ENCODE peak calls at places on chromosomes 2 and 18, in ten cellular contexts. One of them, this sample, is unnamed.

GRCh38 chr18:35201502-35201901 is 39.3 kb upstream of the ZNF397 start:
- DNase-seq in astrocyte of the spinal cord: no peak
- DNase-seq in cardiac muscle cell: no peak
- DNase-seq in MM.1S: no peak
- DNase-seq in brain microvascular endothelial cell: no peak
- DNase-seq in choroid plexus epithelial cell: no peak
- DNase-seq in fibroblast of lung: no peak
- DNase-seq in OCI-LY7: no peak
- DNase-seq in hepatocyte: no peak
- DNase-seq in pancreas: no peak
- DNase-seq in this sample: no peak

GRCh38 chr2:229852565-229852964 is 69.2 kb downstream of the TRIP12 start:
- DNase-seq in astrocyte of the spinal cord: peak
- DNase-seq in cardiac muscle cell: no peak
- DNase-seq in MM.1S: peak
- DNase-seq in brain microvascular endothelial cell: peak
- DNase-seq in choroid plexus epithelial cell: peak
- DNase-seq in fibroblast of lung: peak
- DNase-seq in OCI-LY7: no peak
- DNase-seq in hepatocyte: no peak
- DNase-seq in pancreas: no peak
- DNase-seq in this sample: peak

GRCh38 chr2:44952806-44953685 is 11.5 kb downstream of the SIX3 start:
- DNase-seq in astrocyte of the spinal cord: no peak
- DNase-seq in cardiac muscle cell: no peak
- DNase-seq in MM.1S: no peak
- DNase-seq in brain microvascular endothelial cell: no peak
- DNase-seq in choroid plexus epithelial cell: no peak
- DNase-seq in fibroblast of lung: no peak
- DNase-seq in OCI-LY7: no peak
- DNase-seq in hepatocyte: no peak
- DNase-seq in pancreas: no peak
- DNase-seq in this sample: no peak

GRCh38 chr18:68840554-68841263 is 42.8 kb downstream of the CCDC102B start:
- DNase-seq in astrocyte of the spinal cord: peak
- DNase-seq in cardiac muscle cell: no peak
- DNase-seq in MM.1S: no peak
- DNase-seq in brain microvascular endothelial cell: peak
- DNase-seq in choroid plexus epithelial cell: peak
- DNase-seq in fibroblast of lung: peak
- DNase-seq in OCI-LY7: no peak
- DNase-seq in hepatocyte: peak
- DNase-seq in pancreas: peak
- DNase-seq in this sample: no peak

GRCh38 chr2:241772063-241772499 is 4.5 kb upstream of the GAL3ST2 start:
- DNase-seq in astrocyte of the spinal cord: no peak
- DNase-seq in cardiac muscle cell: no peak
- DNase-seq in MM.1S: peak
- DNase-seq in brain microvascular endothelial cell: no peak
- DNase-seq in choroid plexus epithelial cell: no peak
- DNase-seq in fibroblast of lung: no peak
- DNase-seq in OCI-LY7: no peak
- DNase-seq in hepatocyte: no peak
- DNase-seq in pancreas: no peak
- DNase-seq in this sample: peak

GRCh38 chr18:59085797-59086196 is 53.9 kb upstream of the SEC11C start:
- DNase-seq in astrocyte of the spinal cord: peak
- DNase-seq in cardiac muscle cell: no peak
- DNase-seq in MM.1S: no peak
- DNase-seq in brain microvascular endothelial cell: peak
- DNase-seq in choroid plexus epithelial cell: no peak
- DNase-seq in fibroblast of lung: peak
- DNase-seq in OCI-LY7: no peak
- DNase-seq in hepatocyte: peak
- DNase-seq in pancreas: no peak
- DNase-seq in this sample: no peak

GRCh38 chr2:148901142-148901541 is 26.1 kb downstream of the KIF5C start:
- DNase-seq in astrocyte of the spinal cord: no peak
- DNase-seq in cardiac muscle cell: no peak
- DNase-seq in MM.1S: no peak
- DNase-seq in brain microvascular endothelial cell: no peak
- DNase-seq in choroid plexus epithelial cell: no peak
- DNase-seq in fibroblast of lung: no peak
- DNase-seq in OCI-LY7: peak
- DNase-seq in hepatocyte: no peak
- DNase-seq in pancreas: no peak
- DNase-seq in this sample: no peak

GRCh38 chr2:158484892-158485556 is 28.3 kb downstream of the PKP4 start:
- DNase-seq in astrocyte of the spinal cord: no peak
- DNase-seq in cardiac muscle cell: no peak
- DNase-seq in MM.1S: no peak
- DNase-seq in brain microvascular endothelial cell: no peak
- DNase-seq in choroid plexus epithelial cell: no peak
- DNase-seq in fibroblast of lung: no peak
- DNase-seq in OCI-LY7: no peak
- DNase-seq in hepatocyte: no peak
- DNase-seq in pancreas: no peak
- DNase-seq in this sample: peak

GRCh38 chr18:51724790-51725721 is 527.6 kb upstream of the MEX3C start:
- DNase-seq in astrocyte of the spinal cord: peak
- DNase-seq in cardiac muscle cell: no peak
- DNase-seq in MM.1S: no peak
- DNase-seq in brain microvascular endothelial cell: no peak
- DNase-seq in choroid plexus epithelial cell: no peak
- DNase-seq in fibroblast of lung: no peak
- DNase-seq in OCI-LY7: no peak
- DNase-seq in hepatocyte: peak
- DNase-seq in pancreas: no peak
- DNase-seq in this sample: no peak

GRCh38 chr2:95323347-95324155 is 26.4 kb downstream of the KCNIP3 start:
- DNase-seq in astrocyte of the spinal cord: no peak
- DNase-seq in cardiac muscle cell: peak
- DNase-seq in MM.1S: peak
- DNase-seq in brain microvascular endothelial cell: peak
- DNase-seq in choroid plexus epithelial cell: peak
- DNase-seq in fibroblast of lung: peak
- DNase-seq in OCI-LY7: peak
- DNase-seq in hepatocyte: peak
- DNase-seq in pancreas: no peak
- DNase-seq in this sample: no peak

GRCh38 chr18:12391487-12392136 is 14.6 kb upstream of the AFG3L2 start:
- DNase-seq in astrocyte of the spinal cord: peak
- DNase-seq in cardiac muscle cell: peak
- DNase-seq in MM.1S: peak
- DNase-seq in brain microvascular endothelial cell: peak
- DNase-seq in choroid plexus epithelial cell: peak
- DNase-seq in fibroblast of lung: peak
- DNase-seq in OCI-LY7: peak
- DNase-seq in hepatocyte: peak
- DNase-seq in pancreas: peak
- DNase-seq in this sample: peak

GRCh38 chr2:169329669-169330554 is 32.4 kb downstream of the LRP2 start:
- DNase-seq in astrocyte of the spinal cord: no peak
- DNase-seq in cardiac muscle cell: no peak
- DNase-seq in MM.1S: no peak
- DNase-seq in brain microvascular endothelial cell: no peak
- DNase-seq in choroid plexus epithelial cell: no peak
- DNase-seq in fibroblast of lung: no peak
- DNase-seq in OCI-LY7: no peak
- DNase-seq in hepatocyte: no peak
- DNase-seq in pancreas: no peak
- DNase-seq in this sample: no peak

DNA sequence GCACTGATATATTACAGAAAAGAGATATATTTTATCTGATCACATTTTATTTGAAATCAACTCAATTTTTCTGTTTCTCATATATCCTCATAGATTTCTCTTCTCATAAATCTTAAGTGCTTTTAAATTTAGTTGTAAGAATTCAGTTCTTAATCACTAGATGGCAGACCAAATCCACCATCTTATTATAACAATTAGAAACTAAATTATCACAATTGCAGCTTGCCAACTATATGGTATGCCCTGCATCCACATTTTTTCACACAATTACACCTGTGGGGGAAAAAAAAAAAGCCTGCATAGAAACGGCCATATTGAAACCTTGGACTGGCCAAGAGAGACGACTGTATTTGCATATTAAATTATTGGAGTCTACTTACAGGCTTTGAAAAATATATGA is 64.4 kb downstream of the COL5A2 start:
- DNase-seq in astrocyte of the spinal cord: peak
- DNase-seq in cardiac muscle cell: no peak
- DNase-seq in MM.1S: no peak
- DNase-seq in brain microvascular endothelial cell: no peak
- DNase-seq in choroid plexus epithelial cell: peak
- DNase-seq in fibroblast of lung: peak
- DNase-seq in OCI-LY7: no peak
- DNase-seq in hepatocyte: no peak
- DNase-seq in pancreas: no peak
- DNase-seq in this sample: no peak
- TF ChIP-seq CTCF in astrocyte of the spinal cord: no peak
- TF ChIP-seq CTCF in cardiac muscle cell: peak
- TF ChIP-seq CTCF in MM.1S: no peak
- TF ChIP-seq CTCF in brain microvascular endothelial cell: no peak
- TF ChIP-seq CTCF in choroid plexus epithelial cell: peak
- TF ChIP-seq CTCF in fibroblast of lung: no peak
- TF ChIP-seq CTCF in OCI-LY7: peak
- TF ChIP-seq CTCF in hepatocyte: peak
- TF ChIP-seq CTCF in pancreas: no peak
- TF ChIP-seq CTCF in this sample: no peak

DNA sequence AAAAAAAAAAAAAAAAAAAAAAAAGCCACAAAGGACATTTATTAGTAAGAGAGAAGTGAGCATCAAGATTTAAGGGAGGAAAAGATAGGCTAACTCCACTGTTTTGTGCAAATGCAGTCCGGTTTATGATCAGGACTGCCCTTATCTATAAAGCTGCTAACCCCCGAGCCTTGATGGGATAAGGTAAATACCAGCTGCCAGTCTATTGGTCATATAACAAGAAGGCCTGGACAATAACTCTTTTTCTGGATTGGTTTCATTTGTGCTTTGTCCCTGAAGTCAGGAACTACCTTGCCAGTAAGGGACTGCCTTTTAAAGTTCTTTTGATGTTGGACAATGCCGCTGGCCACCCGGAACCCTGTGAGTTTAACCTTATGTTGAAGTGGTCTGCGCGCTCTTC is 15.4 kb downstream of the PTPN4 start:
- DNase-seq in astrocyte of the spinal cord: no peak
- DNase-seq in cardiac muscle cell: no peak
- DNase-seq in MM.1S: no peak
- DNase-seq in brain microvascular endothelial cell: no peak
- DNase-seq in choroid plexus epithelial cell: no peak
- DNase-seq in fibroblast of lung: no peak
- DNase-seq in OCI-LY7: no peak
- DNase-seq in hepatocyte: no peak
- DNase-seq in pancreas: no peak
- DNase-seq in this sample: no peak
- TF ChIP-seq CTCF in astrocyte of the spinal cord: no peak
- TF ChIP-seq CTCF in cardiac muscle cell: no peak
- TF ChIP-seq CTCF in MM.1S: no peak
- TF ChIP-seq CTCF in brain microvascular endothelial cell: no peak
- TF ChIP-seq CTCF in choroid plexus epithelial cell: no peak
- TF ChIP-seq CTCF in fibroblast of lung: no peak
- TF ChIP-seq CTCF in OCI-LY7: no peak
- TF ChIP-seq CTCF in hepatocyte: no peak
- TF ChIP-seq CTCF in pancreas: no peak
- TF ChIP-seq CTCF in this sample: no peak

GRCh38 chr2:174704647-174705046 is 59.6 kb downstream of the CHRNA1 start:
- DNase-seq in astrocyte of the spinal cord: no peak
- DNase-seq in cardiac muscle cell: no peak
- DNase-seq in MM.1S: no peak
- DNase-seq in brain microvascular endothelial cell: no peak
- DNase-seq in choroid plexus epithelial cell: no peak
- DNase-seq in fibroblast of lung: no peak
- DNase-seq in OCI-LY7: no peak
- DNase-seq in hepatocyte: no peak
- DNase-seq in pancreas: no peak
- DNase-seq in this sample: no peak

GRCh38 chr2:174702541-174702940 is 61.7 kb downstream of the CHRNA1 start:
- DNase-seq in astrocyte of the spinal cord: no peak
- DNase-seq in cardiac muscle cell: no peak
- DNase-seq in MM.1S: no peak
- DNase-seq in brain microvascular endothelial cell: no peak
- DNase-seq in choroid plexus epithelial cell: no peak
- DNase-seq in fibroblast of lung: no peak
- DNase-seq in OCI-LY7: no peak
- DNase-seq in hepatocyte: no peak
- DNase-seq in pancreas: no peak
- DNase-seq in this sample: no peak

GRCh38 chr2:174708713-174709112 is 55.6 kb downstream of the CHRNA1 start:
- DNase-seq in astrocyte of the spinal cord: no peak
- DNase-seq in cardiac muscle cell: no peak
- DNase-seq in MM.1S: no peak
- DNase-seq in brain microvascular endothelial cell: no peak
- DNase-seq in choroid plexus epithelial cell: no peak
- DNase-seq in fibroblast of lung: no peak
- DNase-seq in OCI-LY7: no peak
- DNase-seq in hepatocyte: no peak
- DNase-seq in pancreas: no peak
- DNase-seq in this sample: no peak

GRCh38 chr2:174704061-174704460 is 60.2 kb downstream of the CHRNA1 start:
- DNase-seq in astrocyte of the spinal cord: no peak
- DNase-seq in cardiac muscle cell: no peak
- DNase-seq in MM.1S: no peak
- DNase-seq in brain microvascular endothelial cell: no peak
- DNase-seq in choroid plexus epithelial cell: no peak
- DNase-seq in fibroblast of lung: no peak
- DNase-seq in OCI-LY7: no peak
- DNase-seq in hepatocyte: no peak
- DNase-seq in pancreas: no peak
- DNase-seq in this sample: no peak

GRCh38 chr2:174705321-174705720 is 59.0 kb downstream of the CHRNA1 start:
- DNase-seq in astrocyte of the spinal cord: no peak
- DNase-seq in cardiac muscle cell: no peak
- DNase-seq in MM.1S: no peak
- DNase-seq in brain microvascular endothelial cell: no peak
- DNase-seq in choroid plexus epithelial cell: no peak
- DNase-seq in fibroblast of lung: no peak
- DNase-seq in OCI-LY7: no peak
- DNase-seq in hepatocyte: no peak
- DNase-seq in pancreas: no peak
- DNase-seq in this sample: no peak
- TF ChIP-seq CTCF in astrocyte of the spinal cord: no peak
- TF ChIP-seq CTCF in cardiac muscle cell: no peak
- TF ChIP-seq CTCF in MM.1S: no peak
- TF ChIP-seq CTCF in brain microvascular endothelial cell: peak
- TF ChIP-seq CTCF in choroid plexus epithelial cell: no peak
- TF ChIP-seq CTCF in fibroblast of lung: no peak
- TF ChIP-seq CTCF in OCI-LY7: no peak
- TF ChIP-seq CTCF in hepatocyte: no peak
- TF ChIP-seq CTCF in pancreas: no peak
- TF ChIP-seq CTCF in this sample: no peak

DNA sequence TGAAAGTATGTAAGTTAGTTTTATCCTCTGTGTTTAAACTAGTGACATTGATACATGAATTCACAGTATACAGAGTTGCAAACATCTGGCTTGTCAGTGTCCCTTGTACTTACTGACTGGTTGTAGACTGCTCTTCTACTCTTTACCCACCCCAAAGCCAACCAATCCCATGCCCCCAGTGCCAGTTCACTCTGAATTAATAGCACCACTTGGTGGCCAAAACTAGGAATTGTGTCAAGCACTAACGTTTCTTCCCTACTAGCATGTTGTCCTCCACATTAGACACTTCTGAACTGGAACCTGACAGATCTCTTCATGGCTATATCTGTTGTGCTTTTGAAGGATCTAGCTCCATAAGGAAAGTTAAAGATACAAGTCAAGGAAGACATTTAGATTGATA is 27.2 kb upstream of the OTX1 start:
- DNase-seq in astrocyte of the spinal cord: peak
- DNase-seq in cardiac muscle cell: peak
- DNase-seq in MM.1S: peak
- DNase-seq in brain microvascular endothelial cell: peak
- DNase-seq in choroid plexus epithelial cell: peak
- DNase-seq in fibroblast of lung: peak
- DNase-seq in OCI-LY7: peak
- DNase-seq in hepatocyte: peak
- DNase-seq in pancreas: no peak
- DNase-seq in this sample: peak
- TF ChIP-seq CTCF in astrocyte of the spinal cord: peak
- TF ChIP-seq CTCF in cardiac muscle cell: peak
- TF ChIP-seq CTCF in MM.1S: peak
- TF ChIP-seq CTCF in brain microvascular endothelial cell: peak
- TF ChIP-seq CTCF in choroid plexus epithelial cell: peak
- TF ChIP-seq CTCF in fibroblast of lung: peak
- TF ChIP-seq CTCF in OCI-LY7: peak
- TF ChIP-seq CTCF in hepatocyte: peak
- TF ChIP-seq CTCF in pancreas: no peak
- TF ChIP-seq CTCF in this sample: no peak

This sample was measured in GM20000.